ENCODE peak calls at places on chromosome 7, in nine cellular contexts. One of them, this sample, is unnamed.

GRCh38 chr7:55021053-55021452 is 2.2 kb downstream of the EGFR start:
- DNase-seq in AG10803: no peak
- DNase-seq in H9: no peak
- DNase-seq in HCT116: no peak
- DNase-seq in tibial artery: no peak
- DNase-seq in A549: no peak
- DNase-seq in omental fat pad: no peak
- DNase-seq in brain microvascular endothelial cell: no peak
- DNase-seq in H1: no peak
- DNase-seq in this sample: no peak

GRCh38 chr7:26520483-26520882 is 228.8 kb downstream of the SNX10 start:
- DNase-seq in HCT116: no peak
- DNase-seq in tibial artery: no peak
- DNase-seq in brain microvascular endothelial cell: no peak
- DNase-seq in omental fat pad: no peak
- DNase-seq in AG10803: no peak
- DNase-seq in H1: no peak
- DNase-seq in H9: no peak
- DNase-seq in A549: no peak
- DNase-seq in this sample: no peak

GRCh38 chr7:21370283-21370982 is 57.5 kb upstream of the SP4 start:
- DNase-seq in H9: no peak
- DNase-seq in tibial artery: no peak
- DNase-seq in brain microvascular endothelial cell: no peak
- DNase-seq in AG10803: no peak
- DNase-seq in H1: no peak
- DNase-seq in omental fat pad: no peak
- DNase-seq in A549: no peak
- DNase-seq in HCT116: no peak
- DNase-seq in this sample: no peak

GRCh38 chr7:135147899-135148721 is at the start of gene TMEM140:
- DNase-seq in HCT116: no peak
- DNase-seq in AG10803: peak
- DNase-seq in H1: no peak
- DNase-seq in H9: no peak
- DNase-seq in omental fat pad: no peak
- DNase-seq in brain microvascular endothelial cell: peak
- DNase-seq in A549: peak
- DNase-seq in tibial artery: no peak
- DNase-seq in this sample: no peak

GRCh38 chr7:134714791-134715190 is 64.6 kb upstream of the CALD1 start:
- DNase-seq in A549: no peak
- DNase-seq in AG10803: no peak
- DNase-seq in brain microvascular endothelial cell: no peak
- DNase-seq in HCT116: no peak
- DNase-seq in omental fat pad: no peak
- DNase-seq in H1: no peak
- DNase-seq in H9: no peak
- DNase-seq in tibial artery: no peak
- DNase-seq in this sample: no peak

GRCh38 chr7:50647286-50647980 is 82.2 kb upstream of the DDC start:
- DNase-seq in HCT116: no peak
- DNase-seq in A549: no peak
- DNase-seq in omental fat pad: no peak
- DNase-seq in tibial artery: peak
- DNase-seq in H1: no peak
- DNase-seq in brain microvascular endothelial cell: no peak
- DNase-seq in AG10803: no peak
- DNase-seq in H9: no peak
- DNase-seq in this sample: peak

GRCh38 chr7:87058739-87059524 is 522 bp downstream of the ELAPOR2 start:
- DNase-seq in A549: no peak
- DNase-seq in tibial artery: no peak
- DNase-seq in H9: peak
- DNase-seq in AG10803: no peak
- DNase-seq in H1: peak
- DNase-seq in omental fat pad: no peak
- DNase-seq in brain microvascular endothelial cell: no peak
- DNase-seq in HCT116: no peak
- DNase-seq in this sample: no peak

GRCh38 chr7:99860281-99861127 is 16.3 kb downstream of the OR2AE1 start:
- DNase-seq in brain microvascular endothelial cell: peak
- DNase-seq in H1: no peak
- DNase-seq in AG10803: peak
- DNase-seq in omental fat pad: no peak
- DNase-seq in A549: peak
- DNase-seq in HCT116: no peak
- DNase-seq in tibial artery: peak
- DNase-seq in H9: no peak
- DNase-seq in this sample: peak

GRCh38 chr7:106260136-106260561 is 24.6 kb downstream of the NAMPT start:
- DNase-seq in HCT116: no peak
- DNase-seq in omental fat pad: no peak
- DNase-seq in A549: no peak
- DNase-seq in H9: no peak
- DNase-seq in brain microvascular endothelial cell: no peak
- DNase-seq in H1: no peak
- DNase-seq in tibial artery: no peak
- DNase-seq in AG10803: peak
- DNase-seq in this sample: no peak

GRCh38 chr7:7438851-7439250 is 96.8 kb downstream of the COL28A1 start:
- DNase-seq in tibial artery: no peak
- DNase-seq in H9: no peak
- DNase-seq in omental fat pad: no peak
- DNase-seq in brain microvascular endothelial cell: peak
- DNase-seq in AG10803: peak
- DNase-seq in HCT116: peak
- DNase-seq in H1: peak
- DNase-seq in A549: peak
- DNase-seq in this sample: no peak

GRCh38 chr7:45576249-45576929 is 2.2 kb downstream of the ADCY1 start:
- DNase-seq in tibial artery: peak
- DNase-seq in AG10803: no peak
- DNase-seq in omental fat pad: no peak
- DNase-seq in H1: no peak
- DNase-seq in A549: no peak
- DNase-seq in HCT116: no peak
- DNase-seq in H9: peak
- DNase-seq in brain microvascular endothelial cell: no peak
- DNase-seq in this sample: peak

GRCh38 chr7:104111294-104111693 is 96.5 kb downstream of the ORC5 start:
- DNase-seq in H1: no peak
- DNase-seq in brain microvascular endothelial cell: no peak
- DNase-seq in A549: no peak
- DNase-seq in H9: no peak
- DNase-seq in HCT116: no peak
- DNase-seq in AG10803: no peak
- DNase-seq in tibial artery: no peak
- DNase-seq in omental fat pad: no peak
- DNase-seq in this sample: no peak

DNA sequence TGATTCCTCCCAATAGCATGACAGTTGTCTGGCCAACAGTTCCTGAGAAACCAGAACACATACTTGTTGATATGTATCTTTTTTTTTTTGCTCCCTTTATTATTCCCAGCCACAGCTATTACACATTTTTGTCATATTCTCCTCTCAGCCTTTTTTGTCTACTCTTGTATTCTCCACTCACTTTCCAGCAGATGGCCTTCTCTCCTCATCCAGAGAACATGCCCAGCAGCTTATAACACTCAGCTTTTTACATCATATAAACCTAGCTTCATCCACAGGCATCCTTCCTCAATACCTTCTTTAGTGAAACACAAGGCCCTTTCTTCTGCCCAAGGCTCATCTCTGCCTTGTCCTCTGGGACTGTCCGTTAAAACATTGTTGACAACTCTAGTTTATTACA is 101.7 kb downstream of the ORC5 start:
- DNase-seq in omental fat pad: no peak
- DNase-seq in A549: no peak
- DNase-seq in HCT116: no peak
- DNase-seq in tibial artery: no peak
- DNase-seq in H9: no peak
- DNase-seq in H1: no peak
- DNase-seq in AG10803: peak
- DNase-seq in brain microvascular endothelial cell: peak
- DNase-seq in this sample: no peak
- TF ChIP-seq CTCF in omental fat pad: no peak
- TF ChIP-seq CTCF in A549: no peak
- TF ChIP-seq CTCF in HCT116: no peak
- TF ChIP-seq CTCF in tibial artery: no peak
- TF ChIP-seq CTCF in H9: no peak
- TF ChIP-seq CTCF in H1: no peak
- TF ChIP-seq CTCF in AG10803: peak
- TF ChIP-seq CTCF in brain microvascular endothelial cell: peak
- TF ChIP-seq CTCF in this sample: no peak

GRCh38 chr7:19988860-19989259 is 215.4 kb upstream of the TMEM196 start:
- DNase-seq in AG10803: no peak
- DNase-seq in omental fat pad: no peak
- DNase-seq in brain microvascular endothelial cell: no peak
- DNase-seq in A549: no peak
- DNase-seq in HCT116: no peak
- DNase-seq in H9: no peak
- DNase-seq in H1: no peak
- DNase-seq in tibial artery: no peak
- DNase-seq in this sample: no peak

GRCh38 chr7:19984231-19984632 is 210.8 kb upstream of the TMEM196 start:
- DNase-seq in H9: peak
- DNase-seq in tibial artery: no peak
- DNase-seq in A549: no peak
- DNase-seq in AG10803: no peak
- DNase-seq in omental fat pad: no peak
- DNase-seq in brain microvascular endothelial cell: no peak
- DNase-seq in HCT116: no peak
- DNase-seq in H1: no peak
- DNase-seq in this sample: no peak

DNA sequence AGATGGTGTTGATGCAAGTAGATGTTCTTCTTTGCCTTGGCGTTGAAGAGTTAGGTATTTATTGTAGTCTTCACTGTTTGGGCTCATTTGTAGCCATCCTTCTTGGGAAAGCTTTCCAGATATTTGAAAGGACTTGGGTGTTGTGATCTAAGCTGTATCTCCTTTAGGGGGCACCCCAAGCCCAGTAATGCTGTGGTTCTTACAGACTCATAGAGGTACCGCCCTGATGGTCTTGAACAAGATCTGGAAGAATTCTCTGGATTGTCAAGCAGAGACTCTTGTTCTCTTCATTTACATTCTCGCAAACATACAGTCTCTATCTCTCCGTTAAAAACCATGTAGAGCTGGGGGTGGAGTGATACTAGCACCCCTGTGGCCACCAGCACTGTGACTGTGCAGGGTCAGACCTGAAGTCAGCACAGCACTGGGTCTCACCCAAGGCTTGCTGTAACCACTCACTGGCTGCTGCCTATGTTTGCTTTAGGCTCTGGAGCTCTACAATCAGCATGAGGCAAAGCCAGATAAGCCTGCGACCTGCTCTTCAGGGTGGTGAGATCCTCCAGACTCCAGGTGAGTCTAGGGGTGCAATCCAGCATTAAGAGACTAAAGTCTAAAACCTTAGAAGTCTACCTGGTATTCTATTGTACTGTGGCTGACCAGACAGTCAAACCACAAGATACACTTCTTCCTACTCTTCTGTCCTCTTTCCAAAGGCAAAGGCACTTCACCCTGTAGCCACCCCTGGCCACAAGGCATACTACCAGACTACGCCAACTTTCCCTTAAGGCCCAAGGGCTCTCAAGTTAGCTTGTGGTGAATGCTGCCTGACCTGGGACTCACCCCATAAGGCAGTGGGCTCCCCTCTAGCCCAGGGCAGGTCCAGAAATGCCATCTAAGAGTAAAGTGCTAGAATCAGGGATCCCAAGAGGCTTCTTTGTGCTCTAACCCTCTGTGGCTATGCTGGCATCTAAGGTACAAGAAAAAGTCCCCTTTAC is 209.7 kb upstream of the TMEM196 start:
- DNase-seq in A549: peak
- DNase-seq in H1: no peak
- DNase-seq in HCT116: peak
- DNase-seq in brain microvascular endothelial cell: peak
- DNase-seq in H9: peak
- DNase-seq in tibial artery: no peak
- DNase-seq in AG10803: peak
- DNase-seq in omental fat pad: peak
- DNase-seq in this sample: no peak
- TF ChIP-seq CTCF in A549: peak
- TF ChIP-seq CTCF in H1: no peak
- TF ChIP-seq CTCF in HCT116: peak
- TF ChIP-seq CTCF in brain microvascular endothelial cell: peak
- TF ChIP-seq CTCF in H9: peak
- TF ChIP-seq CTCF in tibial artery: peak
- TF ChIP-seq CTCF in AG10803: peak
- TF ChIP-seq CTCF in omental fat pad: no peak
- TF ChIP-seq CTCF in this sample: no peak

GRCh38 chr7:129401968-129402860 is 32.0 kb upstream of the STRIP2 start:
- DNase-seq in HCT116: no peak
- DNase-seq in H1: no peak
- DNase-seq in AG10803: no peak
- DNase-seq in H9: no peak
- DNase-seq in tibial artery: no peak
- DNase-seq in omental fat pad: no peak
- DNase-seq in A549: peak
- DNase-seq in brain microvascular endothelial cell: no peak
- DNase-seq in this sample: no peak
- TF ChIP-seq CTCF in HCT116: no peak
- TF ChIP-seq CTCF in H1: no peak
- TF ChIP-seq CTCF in AG10803: no peak
- TF ChIP-seq CTCF in H9: peak
- TF ChIP-seq CTCF in tibial artery: no peak
- TF ChIP-seq CTCF in omental fat pad: no peak
- TF ChIP-seq CTCF in A549: peak
- TF ChIP-seq CTCF in brain microvascular endothelial cell: peak
- TF ChIP-seq CTCF in this sample: no peak

GRCh38 chr7:142516038-142516501 is 233.2 kb upstream of the PRSS1 start:
- DNase-seq in HCT116: peak
- DNase-seq in H9: peak
- DNase-seq in H1: no peak
- DNase-seq in brain microvascular endothelial cell: no peak
- DNase-seq in tibial artery: no peak
- DNase-seq in AG10803: peak
- DNase-seq in omental fat pad: no peak
- DNase-seq in A549: peak
- DNase-seq in this sample: no peak

GRCh38 chr7:142523821-142524460 is 225.3 kb upstream of the PRSS1 start:
- DNase-seq in H1: no peak
- DNase-seq in A549: no peak
- DNase-seq in omental fat pad: no peak
- DNase-seq in AG10803: no peak
- DNase-seq in H9: no peak
- DNase-seq in brain microvascular endothelial cell: no peak
- DNase-seq in tibial artery: no peak
- DNase-seq in HCT116: no peak
- DNase-seq in this sample: no peak

GRCh38 chr7:142519790-142520078 is 229.5 kb upstream of the PRSS1 start:
- DNase-seq in tibial artery: no peak
- DNase-seq in H1: no peak
- DNase-seq in omental fat pad: no peak
- DNase-seq in brain microvascular endothelial cell: no peak
- DNase-seq in A549: no peak
- DNase-seq in AG10803: no peak
- DNase-seq in HCT116: no peak
- DNase-seq in H9: no peak
- DNase-seq in this sample: no peak

GRCh38 chr7:142513221-142513955 is 235.9 kb upstream of the PRSS1 start:
- DNase-seq in brain microvascular endothelial cell: no peak
- DNase-seq in AG10803: peak
- DNase-seq in H1: no peak
- DNase-seq in tibial artery: no peak
- DNase-seq in HCT116: no peak
- DNase-seq in omental fat pad: no peak
- DNase-seq in H9: no peak
- DNase-seq in A549: no peak
- DNase-seq in this sample: no peak

GRCh38 chr7:142519077-142519789 is 230.0 kb upstream of the PRSS1 start:
- DNase-seq in brain microvascular endothelial cell: no peak
- DNase-seq in HCT116: no peak
- DNase-seq in AG10803: no peak
- DNase-seq in tibial artery: no peak
- DNase-seq in H9: no peak
- DNase-seq in A549: no peak
- DNase-seq in H1: no peak
- DNase-seq in omental fat pad: no peak
- DNase-seq in this sample: no peak
- TF ChIP-seq CTCF in brain microvascular endothelial cell: peak
- TF ChIP-seq CTCF in HCT116: no peak
- TF ChIP-seq CTCF in AG10803: no peak
- TF ChIP-seq CTCF in tibial artery: no peak
- TF ChIP-seq CTCF in H9: peak
- TF ChIP-seq CTCF in A549: no peak
- TF ChIP-seq CTCF in H1: no peak
- TF ChIP-seq CTCF in omental fat pad: no peak
- TF ChIP-seq CTCF in this sample: no peak